ENCODE peak calls at places on chromosomes 5 and 9, in six cellular contexts. O is tibial nerve, Z is sigmoid colon, C is stomach, F is fibroblast of the aortic adventitia, E is SJSA1. I is an unnamed sample.

GRCh38 chr9:136403538-136403914 is 3.6 kb upstream of the SNAPC4 start:
- DNase-seq in Z (no peak), E (no peak), O (no peak), F (no peak), C (no peak), I (no peak)

GRCh38 chr9:123615381-123615780 is 259.4 kb downstream of the CRB2 start:
- DNase-seq in E (no peak), F (no peak), C (no peak), Z (no peak), O (no peak), I (no peak)

GRCh38 chr9:35258665-35259474 is 97.1 kb downstream of the UNC13B start:
- DNase-seq in E (peak), F (peak), Z (peak), C (peak), O (peak), I (peak)

GRCh38 chr9:77022783-77023440 is 3.5 kb downstream of the FOXB2 start:
- DNase-seq in F (no peak), Z (no peak), C (no peak), O (no peak), E (no peak), I (no peak)

GRCh38 chr5:68770566-68770965 is 323.2 kb upstream of the SLC30A5 start:
- DNase-seq in E (no peak), O (no peak), F (no peak), C (no peak), Z (no peak), I (no peak)

GRCh38 chr5:108924457-108924961 is 176.8 kb downstream of the FER start:
- DNase-seq in E (no peak), C (no peak), Z (no peak), O (no peak), F (no peak), I (no peak)

GRCh38 chr5:16313761-16314160 is 134.2 kb upstream of the MARCHF11 start:
- DNase-seq in C (no peak), E (no peak), F (no peak), Z (no peak), O (no peak), I (no peak)

GRCh38 chr5:59418766-59419165 is 474.8 kb downstream of the PDE4D start:
- DNase-seq in C (no peak), F (no peak), E (no peak), Z (no peak), O (no peak), I (no peak)

GRCh38 chr5:165630211-165630866 is 2124.9 kb downstream of the MAT2B start:
- DNase-seq in Z (peak), F (peak), E (no peak), C (peak), O (peak), I (peak)

GRCh38 chr5:169767938-169768337 is 130.9 kb downstream of the DOCK2 start:
- DNase-seq in F (no peak), O (no peak), E (no peak), Z (no peak), C (peak), I (no peak)

GRCh38 chr5:135193213-135194125 is 159.4 kb upstream of the PITX1 start:
- DNase-seq in C (no peak), E (no peak), Z (peak), F (peak), O (no peak), I (peak)

GRCh38 chr5:167816354-167816753 is 475.1 kb upstream of the WWC1 start:
- DNase-seq in C (no peak), E (no peak), F (no peak), Z (no peak), O (no peak), I (no peak)

GRCh38 chr9:23537192-23538059 is 288.6 kb downstream of the ELAVL2 start:
- DNase-seq in C (no peak), E (no peak), O (no peak), Z (no peak), F (no peak), I (no peak)

GRCh38 chr5:168295574-168296201 is 4.2 kb downstream of the WWC1 start:
- DNase-seq in O (no peak), C (peak), F (peak), E (peak), Z (no peak), I (peak)

GRCh38 chr9:36149197-36149596 is 12.7 kb downstream of the GLIPR2 start:
- DNase-seq in O (no peak), Z (peak), E (peak), C (no peak), F (peak), I (peak)

GRCh38 chr9:131395027-131395744 is 1.3 kb downstream of the PRRC2B start:
- DNase-seq in C (peak), F (peak), E (no peak), O (no peak), Z (no peak), I (no peak)

GRCh38 chr5:170151105-170151831 is 45.6 kb downstream of the FOXI1 start:
- DNase-seq in Z (no peak), F (peak), O (no peak), E (peak), C (no peak), I (peak)

GRCh38 chr5:111582962-111583669 is 70.8 kb upstream of the STARD4 start:
- DNase-seq in Z (no peak), C (no peak), E (no peak), O (no peak), F (peak), I (no peak)

GRCh38 chr9:134647359-134648115 is 5.9 kb downstream of the COL5A1 start:
- DNase-seq in E (no peak), Z (no peak), O (no peak), C (no peak), F (no peak), I (no peak)

GRCh38 chr9:18896531-18897179 is 136.4 kb downstream of the SAXO1 start:
- DNase-seq in C (no peak), E (no peak), Z (no peak), O (no peak), F (no peak), I (no peak)

GRCh38 chr9:35318741-35319140 is 156.9 kb downstream of the UNC13B start:
- DNase-seq in O (no peak), E (no peak), C (no peak), F (peak), Z (no peak), I (no peak)

GRCh38 chr9:68547417-68547816 is 6.7 kb upstream of the TMEM252 start:
- DNase-seq in Z (no peak), F (no peak), E (no peak), O (no peak), C (no peak), I (no peak)

GRCh38 chr9:79580065-79580464 is 8.3 kb downstream of the TLE4 start:
- DNase-seq in F (no peak), Z (no peak), E (no peak), C (no peak), O (no peak), I (no peak)

GRCh38 chr5:150209020-150209635 is 19.3 kb downstream of the SLC6A7 start:
- DNase-seq in F (no peak), C (no peak), E (no peak), O (peak), Z (no peak), I (peak)

GRCh38 chr5:80987078-80987766 is 27.1 kb downstream of the RASGRF2 start:
- DNase-seq in F (no peak), C (no peak), E (no peak), Z (no peak), O (no peak), I (no peak)

GRCh38 chr9:92378825-92379535 is 25.4 kb downstream of the OGN start:
- DNase-seq in F (no peak), Z (no peak), E (no peak), O (no peak), C (no peak), I (no peak)

GRCh38 chr5:116621599-116621998 is 47.0 kb upstream of the SEMA6A start:
- DNase-seq in O (no peak), E (no peak), Z (no peak), F (no peak), C (no peak), I (no peak)

GRCh38 chr9:114721491-114722362 is 39.7 kb upstream of the TEX48 start:
- DNase-seq in F (peak), Z (no peak), E (no peak), O (no peak), C (no peak), I (no peak)

GRCh38 chr5:65364907-65365306 is 116.8 kb downstream of the ADAMTS6 start:
- DNase-seq in E (no peak), Z (no peak), O (no peak), F (peak), C (no peak), I (no peak)

GRCh38 chr5:179310439-179311090 is 34.7 kb downstream of the ADAMTS2 start:
- DNase-seq in C (no peak), O (no peak), Z (peak), F (no peak), E (no peak), I (no peak)

GRCh38 chr5:174693697-174694400 is 30.5 kb upstream of the MSX2 start:
- DNase-seq in C (peak), O (no peak), Z (peak), E (no peak), F (no peak), I (no peak)
- H3K4me3 ChIP-seq in C (no peak), O (no peak), Z (no peak), E (no peak), F (no peak), I (no peak)

GRCh38 chr9:97704851-97705250 is 7.7 kb upstream of the XPA start:
- DNase-seq in C (no peak), O (no peak), F (no peak), E (no peak), Z (no peak), I (no peak)

GRCh38 chr9:97706246-97706645 is 9.1 kb upstream of the XPA start:
- DNase-seq in F (no peak), O (no peak), C (no peak), Z (no peak), E (no peak), I (no peak)

GRCh38 chr9:97705354-97705950 is 8.3 kb upstream of the XPA start:
- DNase-seq in O (no peak), E (no peak), C (no peak), F (peak), Z (no peak), I (peak)

GRCh38 chr9:97704327-97704677 is 7.2 kb upstream of the XPA start:
- DNase-seq in E (no peak), C (no peak), F (no peak), O (no peak), Z (no peak), I (no peak)

DNA sequence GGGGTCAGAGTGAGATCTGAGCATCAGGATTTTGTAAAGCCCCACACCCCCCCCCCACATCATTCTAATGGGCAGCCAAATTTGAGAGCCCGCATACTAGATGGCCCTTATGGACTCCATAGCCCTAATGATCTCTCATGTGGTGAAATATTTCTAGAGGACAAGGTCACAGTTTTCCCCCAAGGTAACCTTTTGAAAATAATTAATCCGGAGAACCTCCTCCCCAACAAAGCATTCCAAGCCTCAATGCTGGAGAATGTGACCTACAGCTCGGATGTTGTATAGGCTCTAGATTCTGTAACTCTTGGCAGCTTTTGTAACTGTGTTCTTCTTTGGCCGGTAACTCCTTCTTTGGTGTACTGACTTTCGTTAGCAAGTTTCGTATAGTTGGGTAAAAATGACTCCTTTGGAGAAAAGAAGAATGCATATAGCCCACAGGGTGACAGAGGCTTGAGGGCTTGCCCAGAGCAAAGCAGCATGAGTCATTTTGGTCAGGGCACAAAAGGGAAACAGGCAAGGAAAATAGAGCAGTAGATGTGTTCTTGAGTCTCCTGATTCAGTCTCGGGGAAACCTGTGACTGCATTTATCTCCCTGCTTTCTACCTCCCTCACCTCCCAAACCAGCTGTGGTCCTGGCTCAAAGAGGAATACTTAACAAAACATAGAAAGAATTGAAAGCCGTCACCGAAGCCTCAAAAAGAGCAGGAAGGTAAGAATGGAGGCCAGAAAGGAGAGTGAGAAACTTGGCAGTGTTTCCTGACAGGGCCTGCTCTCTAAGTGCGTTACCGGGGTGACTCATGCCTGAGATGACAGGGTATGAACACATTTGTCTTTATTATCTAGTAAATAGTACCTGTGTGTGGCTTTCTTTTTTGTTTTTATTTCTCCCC is 6.5 kb upstream of the XPA start:
- DNase-seq in C (no peak), O (no peak), Z (no peak), E (peak), F (peak), I (peak)
- H3K4me3 ChIP-seq in C (no peak), O (no peak), Z (no peak), E (no peak), F (peak), I (no peak)

GRCh38 chr5:76953551-76954382 is 922 bp downstream of the CRHBP start:
- DNase-seq in O (no peak), Z (no peak), F (peak), C (no peak), E (no peak), I (peak)
- H3K4me3 ChIP-seq in O (no peak), Z (peak), F (peak), C (peak), E (peak), I (peak)

GRCh38 chr9:86184125-86184524 is 75.3 kb downstream of the C9orf153 start:
- DNase-seq in O (no peak), Z (no peak), C (no peak), E (no peak), F (no peak), I (no peak)
- H3K4me3 ChIP-seq in O (no peak), Z (no peak), C (no peak), E (no peak), F (no peak), I (no peak)

DNA sequence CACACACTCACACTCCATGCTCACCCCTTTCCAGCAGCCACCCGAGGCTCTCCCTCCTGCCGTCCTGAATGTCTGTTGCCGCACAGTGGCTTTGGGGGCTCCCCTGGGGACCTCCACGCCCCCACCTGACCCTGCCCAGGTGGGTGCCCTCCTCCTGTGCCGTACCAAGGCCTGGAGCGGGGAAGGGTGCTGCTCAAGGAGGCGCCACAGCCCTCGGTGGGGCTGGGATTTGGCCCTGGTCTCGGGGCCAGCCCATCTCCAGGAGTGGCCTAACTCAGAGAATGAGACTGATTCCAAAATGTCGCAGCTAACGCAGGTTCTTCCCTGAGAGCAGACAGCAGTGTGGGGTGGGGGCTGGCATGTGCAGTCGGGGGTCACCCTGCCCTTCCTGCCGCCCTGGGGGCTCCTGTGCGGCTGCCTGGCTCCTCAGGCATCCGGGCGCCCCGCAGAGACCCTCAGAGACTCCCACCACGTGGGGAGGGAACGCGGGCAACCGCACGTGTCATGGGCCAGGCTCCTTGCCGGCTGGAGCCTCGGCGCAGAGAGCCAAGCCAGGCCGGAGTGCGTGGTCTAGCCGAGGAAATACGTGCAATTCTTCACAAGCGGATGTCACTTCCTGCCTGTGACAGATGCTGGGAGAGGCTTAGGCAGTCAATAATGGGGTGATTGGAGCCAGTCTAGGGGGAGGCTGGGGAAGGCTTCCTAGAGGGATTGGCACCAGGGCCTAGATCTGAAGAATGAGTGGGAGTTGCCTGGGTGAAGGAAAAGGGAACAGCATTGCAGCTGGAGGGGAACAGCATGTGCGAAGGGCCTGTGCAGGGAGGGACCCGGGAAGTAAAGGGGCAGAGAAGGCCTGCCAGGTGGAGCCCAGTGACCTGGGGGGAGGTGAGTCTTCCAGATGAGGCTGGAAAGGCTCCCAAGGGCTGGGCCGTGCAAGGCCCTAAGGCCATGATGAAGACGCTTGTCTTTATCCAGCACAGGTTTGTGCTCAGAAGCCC is 44.1 kb downstream of the C9orf50 start:
- DNase-seq in Z (no peak), F (peak), C (no peak), E (no peak), O (no peak), I (no peak)
- H3K4me3 ChIP-seq in Z (no peak), F (no peak), C (no peak), E (no peak), O (no peak), I (no peak)

DNA sequence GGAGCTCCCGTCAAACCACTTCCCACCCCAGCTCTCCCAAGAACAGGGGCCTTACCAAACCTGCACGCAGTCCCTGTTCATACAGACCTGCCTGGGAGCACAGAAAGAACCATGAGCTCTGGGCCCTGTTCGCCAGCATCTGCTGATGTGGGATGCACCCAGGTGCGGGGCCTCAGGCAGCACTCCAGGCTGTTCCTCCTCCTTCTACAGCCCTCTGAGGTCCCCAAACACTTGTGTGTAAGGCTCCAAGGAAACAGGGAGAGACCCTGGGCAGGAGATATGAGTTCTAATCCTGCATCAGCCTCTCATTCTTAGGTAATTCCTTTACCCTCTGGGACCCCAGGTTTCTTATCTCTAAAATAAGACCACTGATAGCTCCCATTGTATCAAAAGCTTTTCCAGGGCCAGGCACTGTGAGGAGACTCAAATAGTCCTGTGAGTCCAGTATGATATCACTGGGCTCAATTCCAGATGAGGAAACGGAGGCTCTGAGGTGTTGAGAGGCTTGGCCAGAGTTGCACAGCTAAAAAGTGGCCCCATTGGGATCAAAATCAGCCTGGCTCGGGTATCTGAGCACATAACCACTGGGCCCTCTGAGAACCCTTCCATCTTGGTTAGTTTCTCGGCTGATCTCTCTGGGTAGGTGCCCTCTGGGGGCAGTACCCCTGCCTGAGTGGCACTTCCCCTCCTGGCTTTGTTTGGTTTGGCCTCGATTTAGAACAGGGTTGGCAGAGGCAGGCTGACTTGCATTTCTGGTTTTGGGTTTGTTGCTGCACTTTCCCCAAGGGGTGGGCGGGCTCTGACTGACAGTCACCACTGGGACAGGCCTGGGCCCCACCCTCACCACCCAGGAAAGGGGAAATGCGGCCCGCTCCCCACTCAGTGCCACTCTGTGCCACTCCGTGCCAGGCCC is 116.8 kb downstream of the RGS3 start:
- DNase-seq in O (peak), Z (peak), C (peak), F (peak), E (no peak), I (peak)
- H3K4me3 ChIP-seq in O (no peak), Z (no peak), C (peak), F (no peak), E (no peak), I (peak)

DNA sequence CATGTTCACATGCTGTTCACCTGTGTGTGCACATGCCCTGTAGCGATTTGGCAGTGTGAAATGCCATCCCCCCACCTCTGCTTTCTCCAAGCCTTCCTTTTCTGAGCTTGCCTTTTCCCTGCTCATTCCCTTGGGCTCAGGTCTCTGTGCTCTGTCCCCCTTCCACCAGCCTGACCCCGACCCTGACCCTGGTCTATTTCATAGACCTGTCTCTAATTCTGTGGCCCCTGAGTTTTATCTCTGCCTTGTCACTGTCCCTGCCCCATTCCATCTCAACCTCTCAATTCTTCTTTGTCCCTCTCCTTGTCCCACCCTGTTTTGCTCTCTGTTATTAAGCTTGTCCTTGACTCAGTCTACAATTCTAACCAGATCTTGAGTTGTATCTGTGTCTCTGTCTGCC is 735 bp downstream of the ARAP3 start:
- DNase-seq in F (no peak), C (no peak), Z (no peak), O (no peak), E (no peak), I (no peak)
- H3K4me3 ChIP-seq in F (peak), C (peak), Z (peak), O (peak), E (peak), I (peak)

I was measured in MG63.